ENCODE peak calls at places on chromosomes 11 and 22, in six cellular contexts. One of them, this sample, is unnamed.
A peak's percentile ranks its signal among the peaks of the same experiment; 100 is the strongest.

GRCh38 chr11:114366331-114367243 is 33.7 kb downstream of the C11orf71 start:
- DNase-seq in HFFc6: peak; percentile 85
- DNase-seq in left kidney: no peak
- DNase-seq in stimulated activated CD4-positive, alpha-beta T cell treated with anti-CD3 and anti-CD28 coated beads, Interleukin-4, amount 100 ng/mL, for 1 hour: no peak
- DNase-seq in cerebellum: no peak
- DNase-seq in hypothalamus: no peak
- DNase-seq in this sample: no peak

GRCh38 chr22:23786261-23786710 is 480 bp upstream of the SMARCB1 start:
- DNase-seq in HFFc6: no peak
- DNase-seq in left kidney: no peak
- DNase-seq in stimulated activated CD4-positive, alpha-beta T cell treated with anti-CD3 and anti-CD28 coated beads, Interleukin-4, amount 100 ng/mL, for 1 hour: no peak
- DNase-seq in cerebellum: no peak
- DNase-seq in hypothalamus: no peak
- DNase-seq in this sample: no peak

GRCh38 chr11:81772161-81772560 is 961.5 kb downstream of the FAM181B start:
- DNase-seq in HFFc6: no peak
- DNase-seq in left kidney: peak; percentile 21
- DNase-seq in stimulated activated CD4-positive, alpha-beta T cell treated with anti-CD3 and anti-CD28 coated beads, Interleukin-4, amount 100 ng/mL, for 1 hour: no peak
- DNase-seq in cerebellum: no peak
- DNase-seq in hypothalamus: no peak
- DNase-seq in this sample: no peak

GRCh38 chr11:112558691-112559090 is 298.0 kb upstream of the PLET1 start:
- DNase-seq in HFFc6: peak; percentile 16
- DNase-seq in left kidney: no peak
- DNase-seq in stimulated activated CD4-positive, alpha-beta T cell treated with anti-CD3 and anti-CD28 coated beads, Interleukin-4, amount 100 ng/mL, for 1 hour: no peak
- DNase-seq in cerebellum: no peak
- DNase-seq in hypothalamus: no peak
- DNase-seq in this sample: no peak

GRCh38 chr11:13440100-13440855 is 22.7 kb downstream of the BTBD10 start:
- DNase-seq in HFFc6: peak; percentile 93
- DNase-seq in left kidney: peak; percentile 24
- DNase-seq in stimulated activated CD4-positive, alpha-beta T cell treated with anti-CD3 and anti-CD28 coated beads, Interleukin-4, amount 100 ng/mL, for 1 hour: no peak
- DNase-seq in cerebellum: peak; percentile 86
- DNase-seq in hypothalamus: no peak
- DNase-seq in this sample: peak; percentile 29

GRCh38 chr22:16964366-16964765 is 43.7 kb downstream of the GAB4 start:
- DNase-seq in HFFc6: no peak
- DNase-seq in left kidney: no peak
- DNase-seq in stimulated activated CD4-positive, alpha-beta T cell treated with anti-CD3 and anti-CD28 coated beads, Interleukin-4, amount 100 ng/mL, for 1 hour: no peak
- DNase-seq in cerebellum: no peak
- DNase-seq in hypothalamus: no peak
- DNase-seq in this sample: no peak

GRCh38 chr11:61815790-61816735 is 740 bp downstream of the FADS1 start:
- DNase-seq in HFFc6: peak; percentile 63
- DNase-seq in left kidney: peak; percentile 92
- DNase-seq in stimulated activated CD4-positive, alpha-beta T cell treated with anti-CD3 and anti-CD28 coated beads, Interleukin-4, amount 100 ng/mL, for 1 hour: peak; percentile 60
- DNase-seq in cerebellum: peak; percentile 68
- DNase-seq in hypothalamus: peak; percentile 59
- DNase-seq in this sample: peak; percentile 70

GRCh38 chr11:132278801-132279574 is 908.6 kb downstream of the NTM start:
- DNase-seq in HFFc6: peak; percentile 45
- DNase-seq in left kidney: peak; percentile 67
- DNase-seq in stimulated activated CD4-positive, alpha-beta T cell treated with anti-CD3 and anti-CD28 coated beads, Interleukin-4, amount 100 ng/mL, for 1 hour: no peak
- DNase-seq in cerebellum: no peak
- DNase-seq in hypothalamus: no peak
- DNase-seq in this sample: no peak

GRCh38 chr11:86275493-86276370 is 26.3 kb upstream of the HIKESHI start:
- DNase-seq in HFFc6: no peak
- DNase-seq in left kidney: no peak
- DNase-seq in stimulated activated CD4-positive, alpha-beta T cell treated with anti-CD3 and anti-CD28 coated beads, Interleukin-4, amount 100 ng/mL, for 1 hour: no peak
- DNase-seq in cerebellum: no peak
- DNase-seq in hypothalamus: no peak
- DNase-seq in this sample: no peak

GRCh38 chr11:34318111-34319037 is 39.4 kb downstream of the ABTB2 start:
- DNase-seq in HFFc6: peak; percentile 65
- DNase-seq in left kidney: no peak
- DNase-seq in stimulated activated CD4-positive, alpha-beta T cell treated with anti-CD3 and anti-CD28 coated beads, Interleukin-4, amount 100 ng/mL, for 1 hour: no peak
- DNase-seq in cerebellum: no peak
- DNase-seq in hypothalamus: no peak
- DNase-seq in this sample: no peak

GRCh38 chr11:93532285-93532789 is 10.9 kb downstream of the SMCO4 start:
- DNase-seq in HFFc6: no peak
- DNase-seq in left kidney: no peak
- DNase-seq in stimulated activated CD4-positive, alpha-beta T cell treated with anti-CD3 and anti-CD28 coated beads, Interleukin-4, amount 100 ng/mL, for 1 hour: no peak
- DNase-seq in cerebellum: no peak
- DNase-seq in hypothalamus: no peak
- DNase-seq in this sample: no peak

GRCh38 chr11:30631148-30631547 is 45.0 kb upstream of the MPPED2 start:
- DNase-seq in HFFc6: no peak
- DNase-seq in left kidney: no peak
- DNase-seq in stimulated activated CD4-positive, alpha-beta T cell treated with anti-CD3 and anti-CD28 coated beads, Interleukin-4, amount 100 ng/mL, for 1 hour: no peak
- DNase-seq in cerebellum: no peak
- DNase-seq in hypothalamus: no peak
- DNase-seq in this sample: no peak

GRCh38 chr11:74492974-74493815 is at the start of gene LIPT2:
- DNase-seq in HFFc6: peak; percentile 94
- DNase-seq in left kidney: peak; percentile 99
- DNase-seq in stimulated activated CD4-positive, alpha-beta T cell treated with anti-CD3 and anti-CD28 coated beads, Interleukin-4, amount 100 ng/mL, for 1 hour: peak; percentile 98
- DNase-seq in cerebellum: peak; percentile 97
- DNase-seq in hypothalamus: peak; percentile 90
- DNase-seq in this sample: peak; percentile 93

GRCh38 chr22:50656122-50657070 is 16.2 kb upstream of the SHANK3 start:
- DNase-seq in HFFc6: peak; percentile 44
- DNase-seq in left kidney: peak; percentile 70
- DNase-seq in stimulated activated CD4-positive, alpha-beta T cell treated with anti-CD3 and anti-CD28 coated beads, Interleukin-4, amount 100 ng/mL, for 1 hour: no peak
- DNase-seq in cerebellum: no peak
- DNase-seq in hypothalamus: no peak
- DNase-seq in this sample: no peak

GRCh38 chr11:106996691-106997090 is 21.6 kb downstream of the GUCY1A2 start:
- DNase-seq in HFFc6: no peak
- DNase-seq in left kidney: no peak
- DNase-seq in stimulated activated CD4-positive, alpha-beta T cell treated with anti-CD3 and anti-CD28 coated beads, Interleukin-4, amount 100 ng/mL, for 1 hour: no peak
- DNase-seq in cerebellum: no peak
- DNase-seq in hypothalamus: no peak
- DNase-seq in this sample: no peak

GRCh38 chr22:22684605-22685561 is 40.5 kb downstream of the GGTLC2 start:
- DNase-seq in HFFc6: peak; percentile 35
- DNase-seq in left kidney: peak; percentile 61
- DNase-seq in stimulated activated CD4-positive, alpha-beta T cell treated with anti-CD3 and anti-CD28 coated beads, Interleukin-4, amount 100 ng/mL, for 1 hour: no peak
- DNase-seq in cerebellum: no peak
- DNase-seq in hypothalamus: no peak
- DNase-seq in this sample: no peak

GRCh38 chr11:90204832-90205646 is 17.8 kb downstream of the CHORDC1 start:
- DNase-seq in HFFc6: peak; percentile 47
- DNase-seq in left kidney: peak; percentile 77
- DNase-seq in stimulated activated CD4-positive, alpha-beta T cell treated with anti-CD3 and anti-CD28 coated beads, Interleukin-4, amount 100 ng/mL, for 1 hour: no peak
- DNase-seq in cerebellum: peak; percentile 23
- DNase-seq in hypothalamus: no peak
- DNase-seq in this sample: no peak

GRCh38 chr11:69000831-69001245 is 12.2 kb downstream of the MRGPRF start:
- DNase-seq in HFFc6: peak; percentile 87
- DNase-seq in left kidney: peak; percentile 30
- DNase-seq in stimulated activated CD4-positive, alpha-beta T cell treated with anti-CD3 and anti-CD28 coated beads, Interleukin-4, amount 100 ng/mL, for 1 hour: no peak
- DNase-seq in cerebellum: no peak
- DNase-seq in hypothalamus: no peak
- DNase-seq in this sample: peak; percentile 61

GRCh38 chr11:114358711-114359110 is 41.6 kb downstream of the C11orf71 start:
- DNase-seq in HFFc6: no peak
- DNase-seq in left kidney: no peak
- DNase-seq in stimulated activated CD4-positive, alpha-beta T cell treated with anti-CD3 and anti-CD28 coated beads, Interleukin-4, amount 100 ng/mL, for 1 hour: no peak
- DNase-seq in cerebellum: peak; percentile 82
- DNase-seq in hypothalamus: no peak
- DNase-seq in this sample: no peak

GRCh38 chr11:69546735-69547370 is 65.4 kb downstream of the LINC01488 start:
- DNase-seq in HFFc6: no peak
- DNase-seq in left kidney: no peak
- DNase-seq in stimulated activated CD4-positive, alpha-beta T cell treated with anti-CD3 and anti-CD28 coated beads, Interleukin-4, amount 100 ng/mL, for 1 hour: peak; percentile 61
- DNase-seq in cerebellum: no peak
- DNase-seq in hypothalamus: no peak
- DNase-seq in this sample: no peak

GRCh38 chr11:11408436-11409221 is 55.6 kb upstream of the CSNK2A3 start:
- DNase-seq in HFFc6: peak; percentile 12
- DNase-seq in left kidney: no peak
- DNase-seq in stimulated activated CD4-positive, alpha-beta T cell treated with anti-CD3 and anti-CD28 coated beads, Interleukin-4, amount 100 ng/mL, for 1 hour: no peak
- DNase-seq in cerebellum: peak; percentile 78
- DNase-seq in hypothalamus: no peak
- DNase-seq in this sample: no peak

GRCh38 chr11:124465368-124465767 is 19.9 kb upstream of the OR8B8 start:
- DNase-seq in HFFc6: no peak
- DNase-seq in left kidney: no peak
- DNase-seq in stimulated activated CD4-positive, alpha-beta T cell treated with anti-CD3 and anti-CD28 coated beads, Interleukin-4, amount 100 ng/mL, for 1 hour: no peak
- DNase-seq in cerebellum: no peak
- DNase-seq in hypothalamus: no peak
- DNase-seq in this sample: no peak

This sample was measured in caudate nucleus.